ENCODE peak calls at places on chromosome 18, in five cellular contexts. One of them, this sample, is unnamed.

GRCh38 chr18:44887227-44887631 is 206.5 kb downstream of the SETBP1 start:
- DNase-seq in fibroblast of pulmonary artery: peak
- DNase-seq in GM23338: no peak
- DNase-seq in left ventricle myocardium inferior: no peak
- DNase-seq in GM12891: peak
- DNase-seq in this sample: no peak

GRCh38 chr18:80171190-80171872 is 62.3 kb downstream of the ADNP2 start:
- DNase-seq in fibroblast of pulmonary artery: peak
- DNase-seq in GM23338: peak
- DNase-seq in left ventricle myocardium inferior: peak
- DNase-seq in GM12891: peak
- DNase-seq in this sample: no peak

GRCh38 chr18:11387880-11388279 is 221.5 kb upstream of the SLC35G4 start:
- DNase-seq in fibroblast of pulmonary artery: peak
- DNase-seq in GM23338: peak
- DNase-seq in left ventricle myocardium inferior: peak
- DNase-seq in GM12891: peak
- DNase-seq in this sample: no peak

GRCh38 chr18:14935210-14935609 is 187.2 kb downstream of the ANKRD30B start:
- DNase-seq in fibroblast of pulmonary artery: no peak
- DNase-seq in GM23338: no peak
- DNase-seq in left ventricle myocardium inferior: no peak
- DNase-seq in GM12891: no peak
- DNase-seq in this sample: no peak

GRCh38 chr18:74050807-74051206 is 96.8 kb downstream of the FBXO15 start:
- DNase-seq in fibroblast of pulmonary artery: no peak
- DNase-seq in GM23338: no peak
- DNase-seq in left ventricle myocardium inferior: no peak
- DNase-seq in GM12891: no peak
- DNase-seq in this sample: no peak

GRCh38 chr18:77376733-77377094 is 127.1 kb downstream of the GALR1 start:
- DNase-seq in fibroblast of pulmonary artery: no peak
- DNase-seq in GM23338: no peak
- DNase-seq in left ventricle myocardium inferior: no peak
- DNase-seq in GM12891: no peak
- DNase-seq in this sample: no peak

GRCh38 chr18:1371724-1372123 is 467.1 kb downstream of the ADCYAP1 start:
- DNase-seq in fibroblast of pulmonary artery: no peak
- DNase-seq in GM23338: no peak
- DNase-seq in left ventricle myocardium inferior: no peak
- DNase-seq in GM12891: no peak
- DNase-seq in this sample: no peak

GRCh38 chr18:74040459-74041332 is 106.9 kb downstream of the FBXO15 start:
- DNase-seq in fibroblast of pulmonary artery: no peak
- DNase-seq in GM23338: peak
- DNase-seq in left ventricle myocardium inferior: no peak
- DNase-seq in GM12891: peak
- DNase-seq in this sample: no peak

GRCh38 chr18:46283268-46283667 is 179.1 kb downstream of the HAUS1 start:
- DNase-seq in fibroblast of pulmonary artery: peak
- DNase-seq in GM23338: no peak
- DNase-seq in left ventricle myocardium inferior: no peak
- DNase-seq in GM12891: no peak
- DNase-seq in this sample: no peak

GRCh38 chr18:72160504-72161445 is 383.4 kb downstream of the CBLN2 start:
- DNase-seq in fibroblast of pulmonary artery: no peak
- DNase-seq in GM23338: no peak
- DNase-seq in left ventricle myocardium inferior: no peak
- DNase-seq in GM12891: no peak
- DNase-seq in this sample: no peak

GRCh38 chr18:45690975-45691815 is 32.8 kb upstream of the SLC14A1 start:
- DNase-seq in fibroblast of pulmonary artery: peak
- DNase-seq in GM23338: peak
- DNase-seq in left ventricle myocardium inferior: peak
- DNase-seq in GM12891: no peak
- DNase-seq in this sample: peak

GRCh38 chr18:427005-427404 is 73.5 kb downstream of the COLEC12 start:
- DNase-seq in fibroblast of pulmonary artery: peak
- DNase-seq in GM23338: no peak
- DNase-seq in left ventricle myocardium inferior: no peak
- DNase-seq in GM12891: no peak
- DNase-seq in this sample: no peak

GRCh38 chr18:54358495-54358793 is 738 bp downstream of the C18orf54 start:
- DNase-seq in fibroblast of pulmonary artery: peak
- DNase-seq in GM23338: no peak
- DNase-seq in left ventricle myocardium inferior: peak
- DNase-seq in GM12891: no peak
- DNase-seq in this sample: no peak

GRCh38 chr18:13437034-13437433 is 218.5 kb downstream of the LDLRAD4 start:
- DNase-seq in fibroblast of pulmonary artery: no peak
- DNase-seq in GM23338: no peak
- DNase-seq in left ventricle myocardium inferior: no peak
- DNase-seq in GM12891: no peak
- DNase-seq in this sample: no peak

GRCh38 chr18:77098033-77098432 is 34.5 kb downstream of the MBP start:
- DNase-seq in fibroblast of pulmonary artery: no peak
- DNase-seq in GM23338: no peak
- DNase-seq in left ventricle myocardium inferior: no peak
- DNase-seq in GM12891: no peak
- DNase-seq in this sample: no peak

GRCh38 chr18:35039633-35040032 is 1.6 kb upstream of the MAPRE2 start:
- DNase-seq in fibroblast of pulmonary artery: no peak
- DNase-seq in GM23338: no peak
- DNase-seq in left ventricle myocardium inferior: no peak
- DNase-seq in GM12891: no peak
- DNase-seq in this sample: no peak

GRCh38 chr18:48785091-48785614 is 165.6 kb downstream of the SMAD7 start:
- DNase-seq in fibroblast of pulmonary artery: no peak
- DNase-seq in GM23338: no peak
- DNase-seq in left ventricle myocardium inferior: peak
- DNase-seq in GM12891: peak
- DNase-seq in this sample: no peak

GRCh38 chr18:68992719-68993482 is 195.0 kb downstream of the CCDC102B start:
- DNase-seq in fibroblast of pulmonary artery: no peak
- DNase-seq in GM23338: no peak
- DNase-seq in left ventricle myocardium inferior: no peak
- DNase-seq in GM12891: no peak
- DNase-seq in this sample: no peak

GRCh38 chr18:38751897-38752296 is 1186.3 kb upstream of the CELF4 start:
- DNase-seq in fibroblast of pulmonary artery: no peak
- DNase-seq in GM23338: peak
- DNase-seq in left ventricle myocardium inferior: no peak
- DNase-seq in GM12891: no peak
- DNase-seq in this sample: no peak

GRCh38 chr18:5296706-5297320 is 1.3 kb upstream of the ZBTB14 start:
- DNase-seq in fibroblast of pulmonary artery: peak
- DNase-seq in GM23338: peak
- DNase-seq in left ventricle myocardium inferior: peak
- DNase-seq in GM12891: peak
- DNase-seq in this sample: peak

GRCh38 chr18:59057969-59058368 is 81.7 kb upstream of the SEC11C start:
- DNase-seq in fibroblast of pulmonary artery: peak
- DNase-seq in GM23338: no peak
- DNase-seq in left ventricle myocardium inferior: no peak
- DNase-seq in GM12891: no peak
- DNase-seq in this sample: no peak

GRCh38 chr18:70693196-70693595 is 404.4 kb downstream of the SOCS6 start:
- DNase-seq in fibroblast of pulmonary artery: no peak
- DNase-seq in GM23338: no peak
- DNase-seq in left ventricle myocardium inferior: no peak
- DNase-seq in GM12891: no peak
- DNase-seq in this sample: no peak